ENCODE peak calls at places on chromosomes 11 and 22, in eight cellular contexts. A is HAP-1; M is HT-29; V is stimulated activated effector memory CD8-positive, alpha-beta T cell treated with anti-CD3 and anti-CD28 coated beads, Interleukin-12 subunit alpha, Interleukin-12 subunit beta, amount 100 ng/mL, for 72 hours; E is choroid plexus epithelial cell; Q is ovary; B is neuronal stem cell; Z is pons. P is an unnamed sample.

GRCh38 chr11:18013790-18014507 is 1.1 kb upstream of the SERGEF start:
- DNase-seq in Q (no peak), M (no peak), B (no peak), E (peak; percentile 12), V (peak; percentile 2), A (no peak), Z (no peak), P (no peak)

GRCh38 chr11:114278342-114279065 is 17.7 kb upstream of the NNMT start:
- DNase-seq in M (no peak), V (no peak), Q (no peak), Z (no peak), A (no peak), B (no peak), E (no peak), P (no peak)

GRCh38 chr22:30205281-30206115 is 41.1 kb downstream of the LIF start:
- DNase-seq in V (no peak), Z (no peak), A (no peak), Q (peak; percentile 38), B (no peak), M (no peak), E (peak; percentile 94), P (peak; percentile 44)

GRCh38 chr22:35882226-35883027 is 146.2 kb downstream of the RBFOX2 start:
- DNase-seq in M (no peak), B (no peak), Q (no peak), Z (no peak), A (no peak), E (peak; percentile 40), V (no peak), P (no peak)

GRCh38 chr11:69542314-69543168 is 61.1 kb downstream of the LINC01488 start:
- DNase-seq in Z (no peak), Q (no peak), E (no peak), A (no peak), B (no peak), V (no peak), M (no peak), P (no peak)

GRCh38 chr11:126303623-126304456 is at the start of gene DCPS:
- DNase-seq in Z (peak; percentile 88), Q (peak; percentile 91), A (peak; percentile 87), M (peak; percentile 96), B (peak; percentile 86), V (peak; percentile 88), E (peak; percentile 92), P (peak; percentile 81)

GRCh38 chr22:30245985-30246901 is at the start of gene LIF:
- DNase-seq in Z (no peak), M (peak; percentile 55), B (no peak), Q (no peak), E (peak; percentile 83), A (peak; percentile 15), V (peak; percentile 34), P (no peak)

GRCh38 chr22:31489632-31490495 is at the start of gene EIF4ENIF1:
- DNase-seq in Z (peak; percentile 69), M (peak; percentile 47), E (peak; percentile 89), B (peak; percentile 73), Q (peak; percentile 88), A (peak; percentile 76), V (peak; percentile 70), P (peak; percentile 73)

GRCh38 chr11:12167098-12167999 is 57.0 kb downstream of the MICAL2 start:
- DNase-seq in Z (no peak), E (peak; percentile 85), M (peak; percentile 95), B (no peak), V (no peak), Q (no peak), A (no peak), P (no peak)

GRCh38 chr11:119192111-119192510 is 6.8 kb downstream of the NHERF4 start:
- DNase-seq in E (peak; percentile 47), A (no peak), M (no peak), B (no peak), Z (no peak), V (no peak), Q (no peak), P (no peak)

GRCh38 chr11:70111269-70112016 is 33.3 kb downstream of the ANO1 start:
- DNase-seq in V (no peak), A (peak; percentile 39), Q (no peak), B (no peak), Z (no peak), E (peak; percentile 61), M (peak; percentile 25), P (no peak)

GRCh38 chr11:62443390-62444201 is 24.8 kb downstream of the SCGB1A1 start:
- DNase-seq in Z (peak; percentile 59), E (no peak), B (no peak), Q (no peak), V (no peak), A (no peak), M (no peak), P (no peak)

GRCh38 chr11:104256525-104256924 is 92.6 kb upstream of the PDGFD start:
- DNase-seq in B (no peak), A (no peak), M (peak; percentile 19), V (no peak), Z (peak; percentile 7), Q (no peak), E (peak; percentile 70), P (no peak)

GRCh38 chr11:117042689-117043088 is 55.5 kb downstream of the SIK3 start:
- DNase-seq in E (no peak), B (no peak), M (no peak), Z (no peak), A (no peak), Q (no peak), V (no peak), P (no peak)

GRCh38 chr22:48072777-48073176 is 1310.3 kb downstream of the TBC1D22A start:
- DNase-seq in Z (no peak), E (no peak), A (no peak), V (no peak), B (peak; percentile 8), Q (no peak), M (no peak), P (no peak)

GRCh38 chr22:20205464-20205963 is 54.7 kb upstream of the CCDC188 start:
- DNase-seq in M (no peak), V (no peak), Z (no peak), B (no peak), A (no peak), Q (no peak), E (no peak), P (no peak)

P was measured in nucleus accumbens.